ENCODE peak calls at places on chromosomes 12 and 14, in seven cellular contexts. One of them, this sample, is unnamed.

GRCh38 chr12:48813464-48814312 is 4.6 kb upstream of the CACNB3 start:
- DNase-seq in neural progenitor cell: peak; percentile 70
- DNase-seq in IMR-90: peak; percentile 50
- DNase-seq in GM23248: no peak
- DNase-seq in fibroblast of lung: peak; percentile 68
- DNase-seq in PC-3: no peak
- DNase-seq in GM12878: no peak
- DNase-seq in this sample: peak; percentile 56

GRCh38 chr12:91877461-91878230 is 268.0 kb downstream of the BTG1 start:
- DNase-seq in GM23248: no peak
- DNase-seq in fibroblast of lung: no peak
- DNase-seq in PC-3: no peak
- DNase-seq in GM12878: no peak
- DNase-seq in neural progenitor cell: no peak
- DNase-seq in IMR-90: no peak
- DNase-seq in this sample: no peak

GRCh38 chr12:46154221-46154975 is 114.4 kb downstream of the SLC38A1 start:
- DNase-seq in GM23248: peak; percentile 77
- DNase-seq in GM12878: no peak
- DNase-seq in IMR-90: peak; percentile 81
- DNase-seq in PC-3: peak; percentile 93
- DNase-seq in neural progenitor cell: no peak
- DNase-seq in fibroblast of lung: peak; percentile 72
- DNase-seq in this sample: peak; percentile 77

GRCh38 chr14:59352951-59353350 is 112.2 kb downstream of the GPR135 start:
- DNase-seq in fibroblast of lung: no peak
- DNase-seq in IMR-90: no peak
- DNase-seq in PC-3: peak; percentile 56
- DNase-seq in neural progenitor cell: no peak
- DNase-seq in GM23248: no peak
- DNase-seq in GM12878: no peak
- DNase-seq in this sample: no peak

GRCh38 chr12:50313256-50313931 is 30.1 kb upstream of the LIMA1 start:
- DNase-seq in GM12878: no peak
- DNase-seq in neural progenitor cell: no peak
- DNase-seq in fibroblast of lung: no peak
- DNase-seq in GM23248: no peak
- DNase-seq in IMR-90: no peak
- DNase-seq in PC-3: no peak
- DNase-seq in this sample: no peak

GRCh38 chr14:36655963-36656768 is 5.5 kb upstream of the PAX9 start:
- DNase-seq in IMR-90: no peak
- DNase-seq in PC-3: peak; percentile 77
- DNase-seq in fibroblast of lung: no peak
- DNase-seq in GM12878: no peak
- DNase-seq in neural progenitor cell: peak; percentile 90
- DNase-seq in GM23248: peak; percentile 42
- DNase-seq in this sample: peak; percentile 92

GRCh38 chr12:105418232-105418631 is 87.7 kb downstream of the C12orf75 start:
- DNase-seq in IMR-90: peak; percentile 89
- DNase-seq in fibroblast of lung: peak; percentile 96
- DNase-seq in neural progenitor cell: no peak
- DNase-seq in GM12878: no peak
- DNase-seq in GM23248: peak; percentile 90
- DNase-seq in PC-3: peak; percentile 81
- DNase-seq in this sample: peak; percentile 74

GRCh38 chr14:98512501-98513251 is 759.3 kb downstream of the BCL11B start:
- DNase-seq in GM23248: no peak
- DNase-seq in fibroblast of lung: no peak
- DNase-seq in neural progenitor cell: no peak
- DNase-seq in GM12878: no peak
- DNase-seq in PC-3: no peak
- DNase-seq in IMR-90: no peak
- DNase-seq in this sample: no peak

GRCh38 chr12:62581288-62582064 is 114.8 kb downstream of the MON2 start:
- DNase-seq in PC-3: peak; percentile 65
- DNase-seq in GM23248: peak; percentile 74
- DNase-seq in neural progenitor cell: peak; percentile 51
- DNase-seq in fibroblast of lung: peak; percentile 54
- DNase-seq in GM12878: no peak
- DNase-seq in IMR-90: peak; percentile 73
- DNase-seq in this sample: peak; percentile 84

GRCh38 chr12:74051848-74052247 is 485.8 kb upstream of the ATXN7L3B start:
- DNase-seq in IMR-90: no peak
- DNase-seq in GM23248: no peak
- DNase-seq in neural progenitor cell: no peak
- DNase-seq in GM12878: no peak
- DNase-seq in fibroblast of lung: no peak
- DNase-seq in PC-3: no peak
- DNase-seq in this sample: no peak

GRCh38 chr14:91284146-91284790 is 39.8 kb upstream of the GPR68 start:
- DNase-seq in PC-3: peak; percentile 78
- DNase-seq in fibroblast of lung: peak; percentile 84
- DNase-seq in GM23248: peak; percentile 94
- DNase-seq in IMR-90: peak; percentile 71
- DNase-seq in GM12878: no peak
- DNase-seq in neural progenitor cell: no peak
- DNase-seq in this sample: peak; percentile 78

GRCh38 chr12:95385646-95386045 is 88.3 kb upstream of the METAP2 start:
- DNase-seq in PC-3: no peak
- DNase-seq in GM12878: no peak
- DNase-seq in IMR-90: peak; percentile 19
- DNase-seq in neural progenitor cell: no peak
- DNase-seq in GM23248: peak; percentile 62
- DNase-seq in fibroblast of lung: peak; percentile 38
- DNase-seq in this sample: peak; percentile 84

GRCh38 chr12:93572712-93573551 is 457 bp downstream of the SOCS2 start:
- DNase-seq in GM23248: peak; percentile 76
- DNase-seq in GM12878: no peak
- DNase-seq in neural progenitor cell: peak; percentile 53
- DNase-seq in IMR-90: peak; percentile 23
- DNase-seq in fibroblast of lung: peak; percentile 56
- DNase-seq in PC-3: peak; percentile 46
- DNase-seq in this sample: peak; percentile 70

GRCh38 chr12:57460457-57461325 is 1.1 kb downstream of the GLI1 start:
- DNase-seq in PC-3: no peak
- DNase-seq in neural progenitor cell: peak; percentile 96
- DNase-seq in fibroblast of lung: no peak
- DNase-seq in IMR-90: no peak
- DNase-seq in GM23248: no peak
- DNase-seq in GM12878: no peak
- DNase-seq in this sample: peak; percentile 31

GRCh38 chr12:71415336-71416231 is 24.0 kb upstream of the LGR5 start:
- DNase-seq in neural progenitor cell: peak; percentile 82
- DNase-seq in fibroblast of lung: peak; percentile 36
- DNase-seq in GM23248: peak; percentile 85
- DNase-seq in IMR-90: peak; percentile 59
- DNase-seq in PC-3: peak; percentile 81
- DNase-seq in GM12878: peak; percentile 7
- DNase-seq in this sample: peak; percentile 89

GRCh38 chr12:44159211-44159610 is 323.3 kb downstream of the TMEM117 start:
- DNase-seq in GM23248: no peak
- DNase-seq in PC-3: no peak
- DNase-seq in neural progenitor cell: no peak
- DNase-seq in fibroblast of lung: no peak
- DNase-seq in IMR-90: no peak
- DNase-seq in GM12878: no peak
- DNase-seq in this sample: no peak

GRCh38 chr14:103846569-103847438 is 571 bp downstream of the PPP1R13B start:
- DNase-seq in PC-3: peak; percentile 45
- DNase-seq in fibroblast of lung: peak; percentile 23
- DNase-seq in IMR-90: no peak
- DNase-seq in neural progenitor cell: peak; percentile 63
- DNase-seq in GM23248: peak; percentile 63
- DNase-seq in GM12878: no peak
- DNase-seq in this sample: peak; percentile 33

GRCh38 chr14:91786188-91786587 is 54.3 kb upstream of the CATSPERB start:
- DNase-seq in GM23248: no peak
- DNase-seq in GM12878: no peak
- DNase-seq in IMR-90: no peak
- DNase-seq in PC-3: no peak
- DNase-seq in neural progenitor cell: no peak
- DNase-seq in fibroblast of lung: no peak
- DNase-seq in this sample: no peak

GRCh38 chr14:25006961-25007795 is 42.8 kb downstream of the STXBP6 start:
- DNase-seq in GM23248: peak; percentile 97
- DNase-seq in PC-3: peak; percentile 62
- DNase-seq in neural progenitor cell: no peak
- DNase-seq in GM12878: no peak
- DNase-seq in fibroblast of lung: peak; percentile 99
- DNase-seq in IMR-90: peak; percentile 95
- DNase-seq in this sample: peak; percentile 82

GRCh38 chr14:76138758-76139723 is 12.7 kb upstream of the GPATCH2L start:
- DNase-seq in PC-3: no peak
- DNase-seq in neural progenitor cell: peak; percentile 94
- DNase-seq in GM12878: no peak
- DNase-seq in IMR-90: no peak
- DNase-seq in fibroblast of lung: peak; percentile 1
- DNase-seq in GM23248: peak; percentile 8
- DNase-seq in this sample: peak; percentile 27

GRCh38 chr12:47841910-47842309 is 22.2 kb upstream of the HDAC7 start:
- DNase-seq in PC-3: no peak
- DNase-seq in fibroblast of lung: no peak
- DNase-seq in neural progenitor cell: no peak
- DNase-seq in GM12878: no peak
- DNase-seq in IMR-90: peak; percentile 48
- DNase-seq in GM23248: peak; percentile 59
- DNase-seq in this sample: no peak

GRCh38 chr12:123983822-123984485 is 10.9 kb downstream of the ZNF664 start:
- DNase-seq in GM23248: peak; percentile 85
- DNase-seq in IMR-90: peak; percentile 75
- DNase-seq in GM12878: no peak
- DNase-seq in neural progenitor cell: peak; percentile 81
- DNase-seq in fibroblast of lung: peak; percentile 61
- DNase-seq in PC-3: peak; percentile 84
- DNase-seq in this sample: peak; percentile 81

GRCh38 chr12:111180830-111181726 is 187.8 kb downstream of the PHETA1 start:
- DNase-seq in GM23248: peak; percentile 21
- DNase-seq in PC-3: no peak
- DNase-seq in GM12878: no peak
- DNase-seq in neural progenitor cell: no peak
- DNase-seq in IMR-90: peak; percentile 4
- DNase-seq in fibroblast of lung: no peak
- DNase-seq in this sample: peak; percentile 54

GRCh38 chr14:98957211-98958047 is 314.6 kb downstream of the BCL11B start:
- DNase-seq in GM12878: no peak
- DNase-seq in GM23248: peak; percentile 91
- DNase-seq in fibroblast of lung: peak; percentile 94
- DNase-seq in PC-3: no peak
- DNase-seq in IMR-90: no peak
- DNase-seq in neural progenitor cell: no peak
- DNase-seq in this sample: peak; percentile 72

GRCh38 chr12:27076468-27076867 is 5.9 kb downstream of the C12orf71 start:
- DNase-seq in fibroblast of lung: no peak
- DNase-seq in GM23248: no peak
- DNase-seq in PC-3: no peak
- DNase-seq in neural progenitor cell: no peak
- DNase-seq in IMR-90: no peak
- DNase-seq in GM12878: no peak
- DNase-seq in this sample: no peak

GRCh38 chr12:68977335-68977734 is 44.4 kb upstream of the CPM start:
- DNase-seq in neural progenitor cell: no peak
- DNase-seq in IMR-90: no peak
- DNase-seq in PC-3: no peak
- DNase-seq in GM12878: no peak
- DNase-seq in fibroblast of lung: no peak
- DNase-seq in GM23248: no peak
- DNase-seq in this sample: no peak

GRCh38 chr12:1703771-1704170 is 12.9 kb downstream of the ADIPOR2 start:
- DNase-seq in GM12878: no peak
- DNase-seq in fibroblast of lung: no peak
- DNase-seq in GM23248: no peak
- DNase-seq in PC-3: no peak
- DNase-seq in neural progenitor cell: no peak
- DNase-seq in IMR-90: no peak
- DNase-seq in this sample: no peak

GRCh38 chr14:33530358-33530757 is 420.5 kb downstream of the EGLN3 start:
- DNase-seq in GM23248: no peak
- DNase-seq in fibroblast of lung: no peak
- DNase-seq in GM12878: no peak
- DNase-seq in IMR-90: no peak
- DNase-seq in PC-3: no peak
- DNase-seq in neural progenitor cell: no peak
- DNase-seq in this sample: no peak

GRCh38 chr12:45191239-45191638 is 24.7 kb upstream of the ANO6 start:
- DNase-seq in fibroblast of lung: peak; percentile 52
- DNase-seq in GM12878: no peak
- DNase-seq in GM23248: peak; percentile 60
- DNase-seq in PC-3: peak; percentile 26
- DNase-seq in neural progenitor cell: no peak
- DNase-seq in IMR-90: peak; percentile 49
- DNase-seq in this sample: peak; percentile 22

GRCh38 chr12:14403293-14403692 is 37.8 kb downstream of the ATF7IP start:
- DNase-seq in GM23248: no peak
- DNase-seq in PC-3: no peak
- DNase-seq in fibroblast of lung: no peak
- DNase-seq in IMR-90: no peak
- DNase-seq in neural progenitor cell: no peak
- DNase-seq in GM12878: no peak
- DNase-seq in this sample: no peak
- H3K9me3 ChIP-seq in GM23248: no peaks in the 10 kb centered on the region
- H3K9me3 ChIP-seq in PC-3: no peaks in the 10 kb centered on the region
- H3K9me3 ChIP-seq in fibroblast of lung: no peaks in the 10 kb centered on the region
- H3K9me3 ChIP-seq in IMR-90: no peaks in the 10 kb centered on the region
- H3K9me3 ChIP-seq in neural progenitor cell: peaks cover 11% of the 10 kb centered on the region
- H3K9me3 ChIP-seq in GM12878: peaks cover 28% of the 10 kb centered on the region
- H3K9me3 ChIP-seq in this sample: peaks cover 8% of the 10 kb centered on the region

GRCh38 chr12:115983226-115983798 is 294.2 kb downstream of the MED13L start:
- DNase-seq in neural progenitor cell: peak; percentile 56
- DNase-seq in GM23248: peak; percentile 14
- DNase-seq in IMR-90: no peak
- DNase-seq in PC-3: peak; percentile 53
- DNase-seq in GM12878: no peak
- DNase-seq in fibroblast of lung: no peak
- DNase-seq in this sample: no peak
- H3K36me3 ChIP-seq in neural progenitor cell: peaks cover 29% of the 10 kb centered on the region
- H3K36me3 ChIP-seq in GM23248: peaks cover 56% of the 10 kb centered on the region
- H3K36me3 ChIP-seq in IMR-90: peaks cover 25% of the 10 kb centered on the region
- H3K36me3 ChIP-seq in PC-3: peaks cover 48% of the 10 kb centered on the region
- H3K36me3 ChIP-seq in GM12878: peaks cover 3% of the 10 kb centered on the region
- H3K36me3 ChIP-seq in fibroblast of lung: peaks cover 2% of the 10 kb centered on the region
- H3K36me3 ChIP-seq in this sample: peaks cover 77% of the 10 kb centered on the region

DNA sequence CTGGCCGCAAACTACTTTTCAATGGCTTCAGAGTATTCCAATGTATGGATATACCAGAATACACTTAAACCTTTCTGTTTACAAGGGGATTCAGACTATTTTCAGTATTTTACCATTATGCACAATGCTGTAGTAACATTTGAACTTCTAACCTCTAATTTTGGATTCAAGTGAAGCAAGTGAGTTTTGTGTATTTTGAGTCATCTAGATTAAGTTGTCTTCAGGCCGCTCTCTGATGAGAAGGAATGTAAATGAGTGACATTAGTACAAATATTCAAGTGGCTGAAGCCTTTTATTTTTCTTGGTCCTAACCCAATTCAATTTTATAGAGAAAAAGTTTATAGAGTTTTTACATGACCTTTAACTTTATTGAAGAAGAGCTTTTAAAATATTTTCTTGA is 125.6 kb downstream of the PDE3A start:
- DNase-seq in PC-3: peak; percentile 32
- DNase-seq in GM23248: peak; percentile 37
- DNase-seq in IMR-90: peak; percentile 40
- DNase-seq in fibroblast of lung: peak; percentile 50
- DNase-seq in neural progenitor cell: no peak
- DNase-seq in GM12878: no peak
- DNase-seq in this sample: peak; percentile 60
- H3K9ac ChIP-seq in PC-3: no peak overlapping the region
- H3K9ac ChIP-seq in GM23248: no peak overlapping the region
- H3K9ac ChIP-seq in IMR-90: no peak overlapping the region
- H3K9ac ChIP-seq in fibroblast of lung: no peak overlapping the region
- H3K9ac ChIP-seq in neural progenitor cell: no peak overlapping the region
- H3K9ac ChIP-seq in GM12878: no peak overlapping the region
- H3K9ac ChIP-seq in this sample: no peak overlapping the region

GRCh38 chr14:106235356-106236159 is 709.2 kb downstream of the TMEM121 start:
- DNase-seq in PC-3: no peak
- DNase-seq in GM12878: no peak
- DNase-seq in GM23248: no peak
- DNase-seq in neural progenitor cell: no peak
- DNase-seq in IMR-90: no peak
- DNase-seq in fibroblast of lung: no peak
- DNase-seq in this sample: no peak
- H3K9me3 ChIP-seq in PC-3: no peaks in the 10 kb centered on the region
- H3K9me3 ChIP-seq in GM12878: no peaks in the 10 kb centered on the region
- H3K9me3 ChIP-seq in GM23248: no peaks in the 10 kb centered on the region
- H3K9me3 ChIP-seq in neural progenitor cell: peaks cover 20% of the 10 kb centered on the region
- H3K9me3 ChIP-seq in IMR-90: peaks cover 18% of the 10 kb centered on the region
- H3K9me3 ChIP-seq in fibroblast of lung: no peaks in the 10 kb centered on the region
- H3K9me3 ChIP-seq in this sample: no peaks in the 10 kb centered on the region

This sample was measured in adipocyte.